ENCODE peak calls at places on chromosomes 5 and 9, in five cellular contexts. A is CD4-positive, alpha-beta T cell; L is breast epithelium; K is cardiac fibroblast; T is cardiac muscle cell. B is an unnamed sample.

GRCh38 chr5:150073677-150074076 is 12.7 kb downstream of the CSF1R start:
- DNase-seq in K (no peak), T (no peak), A (no peak), L (no peak), B (no peak)

GRCh38 chr9:89574309-89574708 is 30.5 kb upstream of the GADD45G start:
- DNase-seq in K (no peak), A (no peak), T (no peak), L (no peak), B (no peak)

GRCh38 chr5:9587135-9587534 is 41.3 kb upstream of the SEMA5A start:
- DNase-seq in T (no peak), A (no peak), K (no peak), L (no peak), B (no peak)

GRCh38 chr5:43227655-43228054 is 35.6 kb downstream of the NIM1K start:
- DNase-seq in L (no peak), T (peak), A (no peak), K (peak), B (no peak)

GRCh38 chr5:132283423-132284043 is 10.7 kb upstream of the SLC22A4 start:
- DNase-seq in L (no peak), A (no peak), K (peak), T (peak), B (peak)

GRCh38 chr5:83401775-83402174 is 69.8 kb upstream of the VCAN start:
- DNase-seq in T (no peak), L (no peak), K (no peak), A (no peak), B (no peak)

GRCh38 chr9:10366171-10366779 is 246.5 kb downstream of the PTPRD start:
- DNase-seq in A (no peak), K (peak), L (no peak), T (peak), B (no peak)

GRCh38 chr9:99235874-99236627 is 14.0 kb downstream of the SEC61B start:
- DNase-seq in K (no peak), T (no peak), L (no peak), A (no peak), B (no peak)

GRCh38 chr9:91127653-91128052 is 234.1 kb downstream of the AUH start:
- DNase-seq in A (no peak), T (no peak), K (peak), L (no peak), B (no peak)

GRCh38 chr5:136130581-136130980 is 2.1 kb upstream of the SMAD5 start:
- DNase-seq in K (no peak), T (no peak), A (no peak), L (no peak), B (no peak)

GRCh38 chr5:17154211-17154996 is 63.0 kb upstream of the BASP1 start:
- DNase-seq in T (peak), K (peak), L (no peak), A (no peak), B (no peak)

GRCh38 chr9:13296972-13297371 is 17.5 kb upstream of the MPDZ start:
- DNase-seq in A (no peak), K (no peak), T (no peak), L (no peak), B (no peak)

GRCh38 chr9:18596920-18597319 is 123.0 kb downstream of the ADAMTSL1 start:
- DNase-seq in T (peak), K (peak), A (no peak), L (no peak), B (no peak)

GRCh38 chr5:90866333-90866732 is 307.7 kb downstream of the ADGRV1 start:
- DNase-seq in K (peak), T (peak), A (no peak), L (no peak), B (no peak)

GRCh38 chr5:127804886-127805426 is 101.8 kb downstream of the CCDC192 start:
- DNase-seq in A (no peak), K (peak), L (no peak), T (no peak), B (no peak)

GRCh38 chr5:122152266-122152900 is 23.0 kb downstream of the ZNF474 start:
- DNase-seq in T (peak), L (no peak), K (no peak), A (no peak), B (no peak)

GRCh38 chr9:128918921-128919320 is 1.9 kb upstream of the PHYHD1 start:
- DNase-seq in T (no peak), K (no peak), L (no peak), A (no peak), B (no peak)

DNA sequence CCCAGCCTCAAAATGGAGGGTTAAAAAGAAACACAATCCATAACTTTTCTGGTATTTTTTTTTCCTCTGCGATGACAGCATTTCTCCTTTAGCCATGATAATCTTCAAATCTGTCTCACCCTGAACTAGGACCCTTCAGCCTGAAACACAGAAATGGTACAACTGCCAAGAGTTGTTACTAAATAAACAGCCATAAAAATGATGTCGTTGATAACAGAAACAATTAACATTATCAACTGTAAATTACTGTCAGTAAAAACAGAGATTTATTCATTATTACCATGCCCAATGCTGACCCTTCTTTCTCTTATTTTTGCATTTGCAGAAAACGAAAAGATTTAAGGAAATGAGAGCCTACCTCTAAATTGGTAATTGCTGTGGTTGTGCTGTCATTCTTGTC is 19.4 kb upstream of the MIER3 start:
- DNase-seq in L (no peak), T (no peak), K (no peak), A (no peak), B (no peak)
- TF ChIP-seq CTCF in L (no peak), T (no peak), K (no peak), A (no peak), B (no peak)

GRCh38 chr5:10797246-10797645 is 36.2 kb upstream of the DAP start:
- DNase-seq in L (no peak), A (no peak), K (peak), T (peak), B (no peak)

GRCh38 chr5:10789021-10789420 is 28.0 kb upstream of the DAP start:
- DNase-seq in T (peak), K (peak), A (no peak), L (no peak), B (no peak)

GRCh38 chr5:10789726-10790125 is 28.7 kb upstream of the DAP start:
- DNase-seq in K (peak), L (no peak), T (no peak), A (no peak), B (no peak)

GRCh38 chr5:10792336-10792735 is 31.3 kb upstream of the DAP start:
- DNase-seq in L (no peak), K (no peak), T (no peak), A (no peak), B (no peak)

GRCh38 chr5:10793785-10794184 is 32.8 kb upstream of the DAP start:
- DNase-seq in A (no peak), K (no peak), L (no peak), T (no peak), B (no peak)
- TF ChIP-seq CTCF in A (no peak), K (no peak), L (no peak), T (no peak), B (peak)

DNA sequence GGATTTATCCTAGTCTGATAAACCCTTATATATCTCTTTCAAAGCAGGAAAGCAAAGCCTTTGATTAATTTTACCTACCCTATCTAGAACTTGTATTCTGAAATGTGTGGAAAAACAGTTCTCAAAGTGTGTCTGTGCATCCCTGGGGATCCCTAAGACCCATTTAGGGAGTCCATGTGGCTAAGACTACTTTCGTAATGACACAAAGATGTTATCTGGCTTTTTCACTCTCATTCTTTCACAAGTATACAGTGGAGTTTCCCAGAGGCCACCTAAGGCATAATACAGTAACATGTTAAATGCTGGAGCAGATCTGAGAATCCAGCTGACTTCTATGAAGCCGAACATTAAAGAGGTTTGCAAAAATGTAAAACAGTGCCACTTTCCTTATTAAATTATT is 54.3 kb upstream of the TNFSF15 start:
- DNase-seq in L (no peak), K (no peak), T (no peak), A (no peak), B (no peak)
- TF ChIP-seq CTCF in L (no peak), K (no peak), T (no peak), A (no peak), B (no peak)

GRCh38 chr5:154199263-154199662 is 8.7 kb downstream of the GALNT10 start:
- DNase-seq in T (no peak), K (no peak), L (no peak), A (no peak), B (no peak)

GRCh38 chr5:154201108-154201769 is 10.7 kb downstream of the GALNT10 start:
- DNase-seq in A (no peak), T (no peak), K (no peak), L (no peak), B (no peak)

GRCh38 chr5:154197801-154198461 is 7.4 kb downstream of the GALNT10 start:
- DNase-seq in K (peak), T (peak), A (peak), L (no peak), B (no peak)

GRCh38 chr5:154198611-154199230 is 8.2 kb downstream of the GALNT10 start:
- DNase-seq in T (peak), L (no peak), A (no peak), K (peak), B (no peak)

GRCh38 chr5:154199671-154200220 is 9.2 kb downstream of the GALNT10 start:
- DNase-seq in T (no peak), A (no peak), L (no peak), K (no peak), B (no peak)
- TF ChIP-seq CTCF in T (no peak), A (no peak), L (no peak), K (no peak), B (no peak)

GRCh38 chr5:93875693-93876092 is 134.3 kb upstream of the POU5F2 start:
- DNase-seq in K (no peak), T (no peak), L (no peak), A (no peak), B (no peak)
- TF ChIP-seq CTCF in K (peak), T (peak), L (no peak), A (no peak), B (peak)

GRCh38 chr5:31993182-31993961 is 180.7 kb downstream of the GOLPH3 start:
- DNase-seq in A (no peak), L (no peak), K (peak), T (peak), B (no peak)

GRCh38 chr5:31995714-31996113 is 178.4 kb downstream of the GOLPH3 start:
- DNase-seq in K (no peak), T (no peak), L (no peak), A (no peak), B (no peak)

GRCh38 chr5:31992377-31992776 is 181.7 kb downstream of the GOLPH3 start:
- DNase-seq in L (no peak), T (no peak), A (no peak), K (no peak), B (no peak)

GRCh38 chr5:31996909-31997308 is 177.2 kb downstream of the GOLPH3 start:
- DNase-seq in L (no peak), T (no peak), K (no peak), A (no peak), B (no peak)

DNA sequence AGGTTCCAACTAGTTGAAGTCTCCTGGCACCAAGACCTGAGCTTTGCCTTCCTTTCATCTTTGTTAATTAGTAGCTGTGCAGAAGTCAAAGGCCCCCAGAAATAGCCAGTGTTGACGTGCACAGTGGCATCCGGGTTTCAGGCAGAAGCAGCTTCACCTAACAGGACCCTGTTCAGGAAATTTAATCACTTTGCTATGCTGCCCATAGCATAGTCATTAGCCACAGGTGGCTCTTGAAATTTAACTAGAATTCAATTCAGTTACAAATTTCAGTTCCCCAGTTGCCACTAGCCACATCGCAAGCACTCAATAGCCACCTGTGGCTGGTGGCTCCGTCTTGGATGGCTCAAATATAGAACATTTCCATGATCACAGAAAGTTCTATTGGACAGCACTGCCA is 179.1 kb downstream of the GOLPH3 start:
- DNase-seq in T (no peak), K (no peak), A (no peak), L (no peak), B (no peak)
- TF ChIP-seq CTCF in T (no peak), K (no peak), A (no peak), L (no peak), B (no peak)

DNA sequence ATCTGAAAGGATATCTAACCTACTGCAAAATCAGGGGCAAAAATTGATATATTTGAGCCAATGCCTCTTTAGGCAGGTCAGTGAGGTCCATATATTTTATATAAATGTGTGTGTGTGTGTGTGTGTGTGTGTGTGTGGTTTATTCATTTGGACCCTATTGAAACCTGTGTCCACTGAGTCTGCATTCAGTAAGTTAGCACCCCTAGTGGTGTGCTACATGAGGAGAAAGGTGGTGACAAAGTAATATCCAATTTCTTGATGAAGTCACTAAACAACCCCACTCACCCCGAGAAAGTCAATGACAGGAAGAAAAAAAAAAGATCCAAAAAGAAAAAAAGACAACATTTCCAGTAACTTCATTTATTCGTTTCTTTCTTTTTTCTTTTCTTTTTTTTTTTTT is 4.1 kb downstream of the FBXW11 start:
- DNase-seq in T (peak), A (no peak), K (peak), L (no peak), B (no peak)
- TF ChIP-seq CTCF in T (peak), A (peak), K (peak), L (no peak), B (peak)

DNA sequence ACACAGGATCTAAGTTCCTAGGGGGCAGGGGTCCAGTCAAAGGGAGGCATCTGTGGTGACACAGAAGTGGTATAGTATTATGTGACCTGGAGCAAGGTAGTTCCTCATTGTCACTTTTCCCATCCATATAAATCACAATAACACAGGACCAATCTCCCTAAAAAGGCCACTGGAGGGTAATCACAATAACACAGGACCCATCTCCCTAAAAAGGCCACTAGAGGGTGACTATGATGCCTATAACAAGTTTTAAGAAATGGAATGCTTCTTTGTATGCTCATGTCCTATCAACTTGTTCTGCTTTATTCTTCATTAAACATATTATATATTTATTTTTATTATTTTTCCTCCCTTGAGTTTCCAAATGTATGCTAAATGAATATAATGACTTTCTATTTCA is 254.6 kb downstream of the ASTN2 start:
- DNase-seq in L (no peak), T (no peak), A (no peak), K (peak), B (no peak)
- TF ChIP-seq CTCF in L (no peak), T (no peak), A (no peak), K (peak), B (no peak)